ENCODE peak calls at places on chromosomes 5 and 9, in ten cellular contexts. W, Z, S, K, C, F, H, E, A and L are unnamed samples.

GRCh38 chr5:123093279-123094226 is 4.5 kb downstream of the PRDM6 start:
- DNase-seq in W (no peak), Z (no peak), S (peak; percentile 72), K (no peak), C (no peak), F (no peak), H (peak; percentile 78), E (no peak), A (no peak), L (no peak)

GRCh38 chr5:1155191-1156032 is 43.5 kb upstream of the SLC12A7 start:
- DNase-seq in W (no peak), Z (no peak), S (peak; percentile 34), K (no peak), C (no peak), F (no peak), H (peak; percentile 71), E (no peak), A (no peak), L (no peak)

GRCh38 chr5:963673-964531 is 44.7 kb upstream of the NKD2 start:
- DNase-seq in W (no peak), Z (peak; percentile 74), S (no peak), K (peak; percentile 25), C (no peak), F (peak; percentile 85), H (no peak), E (no peak), A (peak; percentile 68), L (peak; percentile 27)

GRCh38 chr9:124352616-124353015 is 62.6 kb downstream of the PSMB7 start:
- DNase-seq in W (peak; percentile 34), Z (no peak), S (no peak), K (no peak), C (no peak), F (no peak), H (peak; percentile 59), E (no peak), A (no peak), L (no peak)

GRCh38 chr9:126684965-126685465 is 71.3 kb downstream of the LMX1B start:
- DNase-seq in W (no peak), Z (no peak), S (no peak), K (no peak), C (no peak), F (no peak), H (no peak), E (no peak), A (no peak), L (no peak)

GRCh38 chr5:145010834-145011233 is 824.3 kb downstream of the PRELID2 start:
- DNase-seq in W (no peak), Z (no peak), S (no peak), K (no peak), C (no peak), F (no peak), H (no peak), E (no peak), A (no peak), L (no peak)

GRCh38 chr9:30484690-30485089 is 1899.8 kb upstream of the ACO1 start:
- DNase-seq in W (no peak), Z (no peak), S (no peak), K (no peak), C (no peak), F (no peak), H (no peak), E (no peak), A (no peak), L (no peak)

GRCh38 chr9:126630458-126631237 is 16.9 kb downstream of the LMX1B start:
- DNase-seq in W (no peak), Z (no peak), S (no peak), K (no peak), C (no peak), F (no peak), H (no peak), E (no peak), A (no peak), L (no peak)

GRCh38 chr9:131411719-131412681 is 18.1 kb downstream of the PRRC2B start:
- DNase-seq in W (no peak), Z (peak; percentile 33), S (no peak), K (no peak), C (no peak), F (no peak), H (no peak), E (no peak), A (no peak), L (no peak)

GRCh38 chr5:180545248-180545647 is 46.1 kb downstream of the SCGB3A1 start:
- DNase-seq in W (no peak), Z (no peak), S (no peak), K (no peak), C (no peak), F (no peak), H (no peak), E (no peak), A (no peak), L (no peak)

GRCh38 chr9:120663380-120663779 is 50.9 kb downstream of the MEGF9 start:
- DNase-seq in W (no peak), Z (no peak), S (no peak), K (no peak), C (no peak), F (no peak), H (no peak), E (no peak), A (no peak), L (no peak)

GRCh38 chr9:128159073-128159783 is 837 bp upstream of the BBLN start:
- DNase-seq in W (no peak), Z (no peak), S (no peak), K (peak; percentile 22), C (no peak), F (peak; percentile 77), H (no peak), E (no peak), A (no peak), L (peak; percentile 40)

GRCh38 chr5:146409081-146409671 is 38.0 kb upstream of the TCERG1 start:
- DNase-seq in W (no peak), Z (peak; percentile 60), S (peak; percentile 24), K (no peak), C (no peak), F (no peak), H (no peak), E (no peak), A (no peak), L (no peak)

GRCh38 chr9:136771907-136772306 is 7.6 kb upstream of the LCN15 start:
- DNase-seq in W (no peak), Z (no peak), S (no peak), K (no peak), C (no peak), F (no peak), H (no peak), E (no peak), A (no peak), L (no peak)

GRCh38 chr5:14685757-14686156 is 21.2 kb downstream of the OTULIN start:
- DNase-seq in W (no peak), Z (peak; percentile 81), S (peak; percentile 63), K (peak; percentile 25), C (no peak), F (peak; percentile 38), H (no peak), E (peak; percentile 50), A (no peak), L (no peak)

GRCh38 chr5:90338712-90339372 is 70.7 kb downstream of the CETN3 start:
- DNase-seq in W (no peak), Z (no peak), S (no peak), K (no peak), C (no peak), F (no peak), H (no peak), E (no peak), A (no peak), L (no peak)

GRCh38 chr9:77449177-77450092 is 198.7 kb downstream of the GNA14 start:
- DNase-seq in W (no peak), Z (peak; percentile 49), S (no peak), K (no peak), C (no peak), F (no peak), H (no peak), E (no peak), A (no peak), L (no peak)

GRCh38 chr5:178883815-178884430 is 11.8 kb upstream of the ZFP2 start:
- DNase-seq in W (no peak), Z (no peak), S (no peak), K (no peak), C (no peak), F (no peak), H (no peak), E (no peak), A (no peak), L (no peak)
- H3K9me3 ChIP-seq in W (peaks cover 95% of the 10 kb centered on the region), Z (peaks cover 96% of the 10 kb centered on the region), S (peaks cover 72% of the 10 kb centered on the region), K (peaks cover 94% of the 10 kb centered on the region), C (peaks cover 99% of the 10 kb centered on the region), F (peaks cover 18% of the 10 kb centered on the region), H (peaks cover 20% of the 10 kb centered on the region), E (peaks cover 9% of the 10 kb centered on the region), A (peaks cover 100% of the 10 kb centered on the region), L (peaks cover 23% of the 10 kb centered on the region)

GRCh38 chr5:132853790-132854189 is 12.5 kb downstream of the GDF9 start:
- DNase-seq in W (no peak), Z (no peak), S (no peak), K (no peak), C (no peak), F (no peak), H (no peak), E (no peak), A (no peak), L (no peak)
- H3K9me3 ChIP-seq in W (no peaks in the 10 kb centered on the region), Z (no peaks in the 10 kb centered on the region), S (no peaks in the 10 kb centered on the region), K (no peaks in the 10 kb centered on the region), C (no peaks in the 10 kb centered on the region), F (no peaks in the 10 kb centered on the region), H (no peaks in the 10 kb centered on the region), E (no peaks in the 10 kb centered on the region), A (no peaks in the 10 kb centered on the region), L (no peaks in the 10 kb centered on the region)

DNA sequence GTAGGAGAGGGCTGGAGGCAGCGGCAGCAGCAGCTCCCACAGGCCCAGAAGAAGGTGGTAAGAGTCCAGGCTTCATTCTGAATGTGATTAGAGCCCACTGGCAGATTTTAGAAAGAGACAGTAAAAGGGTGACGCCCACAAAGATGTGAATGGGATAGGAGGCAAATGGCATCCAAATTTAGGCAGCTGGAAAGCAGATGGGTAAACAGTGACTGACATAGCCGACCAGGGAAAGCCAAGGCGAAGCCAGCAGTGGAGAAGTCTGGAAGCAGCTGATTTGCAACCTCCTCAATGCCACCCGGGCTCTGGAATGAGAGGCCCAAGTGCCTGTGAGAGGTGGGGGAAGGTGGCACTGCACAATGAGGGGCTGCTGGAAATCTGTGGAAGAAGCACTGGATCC is 103.3 kb downstream of the C5orf15 start:
- DNase-seq in W (no peak), Z (no peak), S (no peak), K (no peak), C (no peak), F (no peak), H (peak; percentile 49), E (no peak), A (no peak), L (no peak)
- H3K9me3 ChIP-seq in W (no peaks in the 10 kb centered on the region), Z (no peaks in the 10 kb centered on the region), S (no peaks in the 10 kb centered on the region), K (no peaks in the 10 kb centered on the region), C (no peaks in the 10 kb centered on the region), F (no peaks in the 10 kb centered on the region), H (no peaks in the 10 kb centered on the region), E (no peaks in the 10 kb centered on the region), A (no peaks in the 10 kb centered on the region), L (no peaks in the 10 kb centered on the region)

GRCh38 chr9:96813607-96814006 is 35.7 kb upstream of the ZNF510 start:
- DNase-seq in W (no peak), Z (no peak), S (no peak), K (no peak), C (no peak), F (no peak), H (no peak), E (no peak), A (no peak), L (no peak)

GRCh38 chr9:96818535-96818934 is 35.8 kb downstream of the ZNF782 start:
- DNase-seq in W (no peak), Z (no peak), S (no peak), K (no peak), C (no peak), F (no peak), H (no peak), E (no peak), A (no peak), L (no peak)

GRCh38 chr9:96817973-96818372 is 36.3 kb downstream of the ZNF782 start:
- DNase-seq in W (no peak), Z (no peak), S (no peak), K (no peak), C (no peak), F (no peak), H (no peak), E (no peak), A (no peak), L (no peak)
- H3K9me3 ChIP-seq in W (peaks cover 100% of the 10 kb centered on the region), Z (peaks cover 99% of the 10 kb centered on the region), S (peaks cover 79% of the 10 kb centered on the region), K (peaks cover 98% of the 10 kb centered on the region), C (peaks cover 99% of the 10 kb centered on the region), F (peaks cover 27% of the 10 kb centered on the region), H (peaks cover 19% of the 10 kb centered on the region), E (peaks cover 8% of the 10 kb centered on the region), A (peaks cover 100% of the 10 kb centered on the region), L (peaks cover 58% of the 10 kb centered on the region)